ENCODE peak calls at places on chromosomes 13 and 19, in seven cellular contexts. S is tibial nerve, T is GM23338, O is cardiac muscle cell, J is upper lobe of left lung, V is IMR-90, A is adrenal gland. U is an unnamed sample.
A peak's percentile ranks its signal among the peaks of the same experiment; 100 is the strongest.

GRCh38 chr19:2016041-2016807 is 710 bp upstream of the BTBD2 start:
- DNase-seq in S (peak; percentile 66), T (peak; percentile 67), O (peak; percentile 63), J (peak; percentile 78), V (peak; percentile 81), A (peak; percentile 87), U (peak; percentile 82)

GRCh38 chr19:15199652-15200574 is 882 bp downstream of the NOTCH3 start:
- DNase-seq in S (no peak), T (peak; percentile 91), O (peak; percentile 82), J (peak; percentile 42), V (peak; percentile 16), A (no peak), U (no peak)

GRCh38 chr13:43244482-43244881 is 221.1 kb downstream of the DNAJC15 start:
- DNase-seq in S (no peak), T (no peak), O (no peak), J (no peak), V (no peak), A (no peak), U (no peak)

GRCh38 chr19:1855828-1856255 is 7.5 kb downstream of the KLF16 start:
- DNase-seq in S (no peak), T (no peak), O (no peak), J (no peak), V (peak; percentile 23), A (no peak), U (no peak)

GRCh38 chr13:79990048-79990447 is 350.9 kb downstream of the SPRY2 start:
- DNase-seq in S (no peak), T (no peak), O (no peak), J (no peak), V (peak; percentile 35), A (no peak), U (no peak)

GRCh38 chr19:1855040-1855827 is 7.0 kb upstream of the REXO1 start:
- DNase-seq in S (peak; percentile 78), T (peak; percentile 97), O (peak; percentile 90), J (peak; percentile 95), V (peak; percentile 85), A (peak; percentile 97), U (peak; percentile 93)

GRCh38 chr19:43779147-43779819 is 1.5 kb downstream of the KCNN4 start:
- DNase-seq in S (no peak), T (no peak), O (no peak), J (peak; percentile 69), V (no peak), A (no peak), U (peak; percentile 36)

GRCh38 chr19:18428837-18429674 is 8.9 kb downstream of the ISYNA1 start:
- DNase-seq in S (no peak), T (peak; percentile 96), O (peak; percentile 89), J (peak; percentile 72), V (peak; percentile 72), A (peak; percentile 86), U (peak; percentile 72)

GRCh38 chr19:8311461-8312260 is 3.5 kb upstream of the CD320 start:
- DNase-seq in S (no peak), T (no peak), O (no peak), J (no peak), V (no peak), A (no peak), U (peak; percentile 47)

GRCh38 chr13:66803013-66803739 is 427.0 kb downstream of the PCDH9 start:
- DNase-seq in S (no peak), T (no peak), O (no peak), J (no peak), V (no peak), A (no peak), U (no peak)

GRCh38 chr13:94239135-94239534 is 240.3 kb downstream of the DCT start:
- DNase-seq in S (no peak), T (no peak), O (no peak), J (no peak), V (peak; percentile 87), A (no peak), U (no peak)

GRCh38 chr13:113774177-113775107 is 15.4 kb downstream of the TMEM255B start:
- DNase-seq in S (no peak), T (no peak), O (no peak), J (no peak), V (peak; percentile 19), A (peak; percentile 41), U (no peak)

GRCh38 chr19:6218497-6219146 is 61.2 kb downstream of the MLLT1 start:
- DNase-seq in S (peak; percentile 95), T (peak; percentile 95), O (peak; percentile 85), J (peak; percentile 91), V (peak; percentile 75), A (peak; percentile 93), U (peak; percentile 88)

GRCh38 chr19:46533085-46534081 is 37.7 kb upstream of the PNMA8B start:
- DNase-seq in S (no peak), T (peak; percentile 70), O (no peak), J (no peak), V (no peak), A (no peak), U (no peak)

GRCh38 chr13:106513025-106513424 is 22.4 kb downstream of the EFNB2 start:
- DNase-seq in S (no peak), T (no peak), O (no peak), J (no peak), V (peak; percentile 45), A (no peak), U (no peak)

GRCh38 chr19:11091343-11092153 is 2.3 kb downstream of the LDLR start:
- DNase-seq in S (peak; percentile 30), T (peak; percentile 56), O (no peak), J (peak; percentile 72), V (peak; percentile 90), A (peak; percentile 72), U (no peak)

GRCh38 chr13:106104281-106104901 is 431.1 kb downstream of the EFNB2 start:
- DNase-seq in S (no peak), T (no peak), O (no peak), J (no peak), V (peak; percentile 91), A (no peak), U (no peak)

GRCh38 chr19:6232567-6232966 is 47.2 kb downstream of the MLLT1 start:
- DNase-seq in S (no peak), T (no peak), O (no peak), J (no peak), V (peak; percentile 88), A (no peak), U (no peak)

GRCh38 chr19:47419789-47420188 is 462 bp upstream of the MEIS3 start:
- DNase-seq in S (no peak), T (no peak), O (no peak), J (no peak), V (no peak), A (no peak), U (no peak)

GRCh38 chr13:80737513-80737912 is 396.6 kb upstream of the SPRY2 start:
- DNase-seq in S (no peak), T (no peak), O (peak; percentile 89), J (no peak), V (no peak), A (no peak), U (peak; percentile 36)

GRCh38 chr19:44623080-44623479 is 9.7 kb downstream of the IGSF23 start:
- DNase-seq in S (no peak), T (no peak), O (no peak), J (peak; percentile 52), V (peak; percentile 45), A (peak; percentile 18), U (no peak)

GRCh38 chr19:30790048-30790680 is 418.0 kb downstream of the ZNF536 start:
- DNase-seq in S (no peak), T (no peak), O (no peak), J (no peak), V (no peak), A (no peak), U (no peak)

GRCh38 chr19:15398501-15399233 is 19.1 kb upstream of the AKAP8 start:
- DNase-seq in S (no peak), T (no peak), O (no peak), J (no peak), V (no peak), A (peak; percentile 72), U (no peak)

DNA sequence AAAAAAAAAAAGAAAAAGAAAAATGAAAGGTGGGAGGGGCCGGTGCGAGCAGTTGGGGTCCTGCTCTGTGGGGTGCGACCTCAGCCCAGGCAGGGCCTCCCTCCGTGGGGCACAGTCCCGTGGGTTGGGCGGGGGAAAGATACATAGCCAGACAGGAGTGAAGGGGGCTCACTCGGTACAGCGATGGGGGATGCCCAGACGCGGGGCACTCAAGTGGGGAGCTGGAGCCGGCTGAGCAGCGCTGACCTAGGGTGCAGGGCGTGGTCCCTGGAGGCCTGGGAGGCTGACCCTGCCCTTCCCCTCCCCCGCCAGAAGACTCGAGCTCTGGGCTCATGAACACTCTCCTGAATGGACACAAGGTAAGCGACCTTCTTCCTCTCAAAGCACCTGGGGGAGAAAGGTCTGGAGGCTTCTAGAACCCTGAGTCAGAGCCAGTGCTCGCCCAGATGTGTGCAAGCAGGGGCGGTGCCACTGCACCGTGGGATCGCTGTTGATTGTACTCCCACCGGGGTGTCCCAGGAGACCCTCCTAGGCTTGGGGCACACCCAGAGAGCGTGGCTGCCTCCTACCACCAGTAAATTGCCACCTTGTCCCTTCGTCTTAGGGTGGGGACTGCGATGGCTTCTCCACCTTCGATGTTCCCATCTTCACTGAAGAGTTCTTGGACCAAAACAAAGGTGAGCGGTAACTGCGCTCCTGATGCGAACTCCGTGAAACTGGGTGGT is 3.4 kb downstream of the HMG20B start:
- DNase-seq in S (no peak), T (no peak), O (no peak), J (no peak), V (no peak), A (no peak), U (no peak)
- H3K4me3 ChIP-seq in S (peak overlapping the region; percentile 10), T (peak overlapping the region; percentile 71), O (no peak overlapping the region), J (peak overlapping the region; percentile 40), V (no peak overlapping the region), A (peak overlapping the region; percentile 45), U (peak overlapping the region; percentile 62)

GRCh38 chr19:29285878-29286277 is 72.9 kb upstream of the UQCRFS1 start:
- DNase-seq in S (no peak), T (peak; percentile 66), O (peak; percentile 36), J (no peak), V (no peak), A (no peak), U (no peak)
- TF ChIP-seq CTCF in S (no peak), T (peak; percentile 87), O (peak; percentile 14), J (no peak), V (peak; percentile 24), A (no peak), U (peak; percentile 15)

GRCh38 chr13:110354715-110355473 is 47.8 kb downstream of the COL4A2 start:
- DNase-seq in S (no peak), T (no peak), O (no peak), J (no peak), V (no peak), A (no peak), U (no peak)
- H3K4me1 ChIP-seq in S (peaks cover 50% of the 10 kb centered on the region), T (peaks cover 28% of the 10 kb centered on the region), O (peaks cover 31% of the 10 kb centered on the region), J (peaks cover 11% of the 10 kb centered on the region), V (peaks cover 13% of the 10 kb centered on the region), A (no peaks in the 10 kb centered on the region), U (peaks cover 68% of the 10 kb centered on the region)

GRCh38 chr13:25214371-25215252 is 42.5 kb upstream of the AMER2 start:
- DNase-seq in S (peak; percentile 43), T (peak; percentile 50), O (no peak), J (no peak), V (peak; percentile 21), A (peak; percentile 38), U (no peak)
- H3K4me3 ChIP-seq in S (no peak overlapping the region), T (no peak overlapping the region), O (no peak overlapping the region), J (no peak overlapping the region), V (no peak overlapping the region), A (no peak overlapping the region), U (no peak overlapping the region)

GRCh38 chr19:50551713-50552187 is 16.5 kb downstream of the LRRC4B start:
- DNase-seq in S (no peak), T (peak; percentile 70), O (no peak), J (no peak), V (no peak), A (no peak), U (no peak)
- TF ChIP-seq CTCF in S (no peak), T (no peak), O (no peak), J (no peak), V (no peak), A (no peak), U (no peak)

U was measured in left ventricle myocardium inferior.